ENCODE peak calls at places on chromosomes 7 and 10, in eight cellular contexts. One of them, this sample, is unnamed.

GRCh38 chr7:30321089-30321991 is 36.9 kb downstream of the ZNRF2 start:
- DNase-seq in 8988T: no peak
- DNase-seq in activated T-helper 1 cell treated with Interleukin-2 at 50 U/mL for 16 hours: no peak
- DNase-seq in aorta: no peak
- DNase-seq in activated CD4-positive, alpha-beta T cell treated with anti-CD3 and anti-CD28 coated beads, Interleukin-2, amount 50 U/mL, for 48 hours: no peak
- DNase-seq in tibial nerve: no peak
- DNase-seq in NCI-H1092 treated with DMSO at 0.1 percent for 48 hours: peak
- DNase-seq in central memory CD4-positive, alpha-beta T cell: peak
- DNase-seq in this sample: no peak

GRCh38 chr10:30379983-30380382 is 30.9 kb upstream of the MTPAP start:
- DNase-seq in 8988T: no peak
- DNase-seq in activated T-helper 1 cell treated with Interleukin-2 at 50 U/mL for 16 hours: no peak
- DNase-seq in aorta: no peak
- DNase-seq in activated CD4-positive, alpha-beta T cell treated with anti-CD3 and anti-CD28 coated beads, Interleukin-2, amount 50 U/mL, for 48 hours: no peak
- DNase-seq in tibial nerve: no peak
- DNase-seq in NCI-H1092 treated with DMSO at 0.1 percent for 48 hours: no peak
- DNase-seq in central memory CD4-positive, alpha-beta T cell: no peak
- DNase-seq in this sample: no peak

GRCh38 chr7:116334555-116334954 is 124.2 kb downstream of the TES start:
- DNase-seq in 8988T: no peak
- DNase-seq in activated T-helper 1 cell treated with Interleukin-2 at 50 U/mL for 16 hours: no peak
- DNase-seq in aorta: no peak
- DNase-seq in activated CD4-positive, alpha-beta T cell treated with anti-CD3 and anti-CD28 coated beads, Interleukin-2, amount 50 U/mL, for 48 hours: no peak
- DNase-seq in tibial nerve: no peak
- DNase-seq in NCI-H1092 treated with DMSO at 0.1 percent for 48 hours: no peak
- DNase-seq in central memory CD4-positive, alpha-beta T cell: no peak
- DNase-seq in this sample: no peak

GRCh38 chr7:91348686-91349085 is 84.5 kb downstream of the FZD1 start:
- DNase-seq in 8988T: no peak
- DNase-seq in activated T-helper 1 cell treated with Interleukin-2 at 50 U/mL for 16 hours: no peak
- DNase-seq in aorta: no peak
- DNase-seq in activated CD4-positive, alpha-beta T cell treated with anti-CD3 and anti-CD28 coated beads, Interleukin-2, amount 50 U/mL, for 48 hours: no peak
- DNase-seq in tibial nerve: no peak
- DNase-seq in NCI-H1092 treated with DMSO at 0.1 percent for 48 hours: no peak
- DNase-seq in central memory CD4-positive, alpha-beta T cell: no peak
- DNase-seq in this sample: no peak

GRCh38 chr7:32228601-32229000 is 158.4 kb upstream of the PDE1C start:
- DNase-seq in 8988T: no peak
- DNase-seq in activated T-helper 1 cell treated with Interleukin-2 at 50 U/mL for 16 hours: no peak
- DNase-seq in aorta: no peak
- DNase-seq in activated CD4-positive, alpha-beta T cell treated with anti-CD3 and anti-CD28 coated beads, Interleukin-2, amount 50 U/mL, for 48 hours: no peak
- DNase-seq in tibial nerve: no peak
- DNase-seq in NCI-H1092 treated with DMSO at 0.1 percent for 48 hours: no peak
- DNase-seq in central memory CD4-positive, alpha-beta T cell: no peak
- DNase-seq in this sample: no peak

GRCh38 chr10:56370217-56371113 is 9.4 kb upstream of the ZWINT start:
- DNase-seq in 8988T: no peak
- DNase-seq in activated T-helper 1 cell treated with Interleukin-2 at 50 U/mL for 16 hours: no peak
- DNase-seq in aorta: no peak
- DNase-seq in activated CD4-positive, alpha-beta T cell treated with anti-CD3 and anti-CD28 coated beads, Interleukin-2, amount 50 U/mL, for 48 hours: no peak
- DNase-seq in tibial nerve: no peak
- DNase-seq in NCI-H1092 treated with DMSO at 0.1 percent for 48 hours: no peak
- DNase-seq in central memory CD4-positive, alpha-beta T cell: no peak
- DNase-seq in this sample: no peak

GRCh38 chr7:68224041-68224534 is 1227.5 kb downstream of the TYW1 start:
- DNase-seq in 8988T: no peak
- DNase-seq in activated T-helper 1 cell treated with Interleukin-2 at 50 U/mL for 16 hours: no peak
- DNase-seq in aorta: no peak
- DNase-seq in activated CD4-positive, alpha-beta T cell treated with anti-CD3 and anti-CD28 coated beads, Interleukin-2, amount 50 U/mL, for 48 hours: no peak
- DNase-seq in tibial nerve: peak
- DNase-seq in NCI-H1092 treated with DMSO at 0.1 percent for 48 hours: peak
- DNase-seq in central memory CD4-positive, alpha-beta T cell: no peak
- DNase-seq in this sample: no peak

GRCh38 chr10:117609095-117609821 is 66.7 kb downstream of the EMX2 start:
- DNase-seq in 8988T: peak
- DNase-seq in activated T-helper 1 cell treated with Interleukin-2 at 50 U/mL for 16 hours: no peak
- DNase-seq in aorta: no peak
- DNase-seq in activated CD4-positive, alpha-beta T cell treated with anti-CD3 and anti-CD28 coated beads, Interleukin-2, amount 50 U/mL, for 48 hours: no peak
- DNase-seq in tibial nerve: peak
- DNase-seq in NCI-H1092 treated with DMSO at 0.1 percent for 48 hours: no peak
- DNase-seq in central memory CD4-positive, alpha-beta T cell: no peak
- DNase-seq in this sample: no peak

GRCh38 chr7:116311816-116312471 is 101.6 kb downstream of the TES start:
- DNase-seq in 8988T: no peak
- DNase-seq in activated T-helper 1 cell treated with Interleukin-2 at 50 U/mL for 16 hours: no peak
- DNase-seq in aorta: no peak
- DNase-seq in activated CD4-positive, alpha-beta T cell treated with anti-CD3 and anti-CD28 coated beads, Interleukin-2, amount 50 U/mL, for 48 hours: no peak
- DNase-seq in tibial nerve: no peak
- DNase-seq in NCI-H1092 treated with DMSO at 0.1 percent for 48 hours: no peak
- DNase-seq in central memory CD4-positive, alpha-beta T cell: no peak
- DNase-seq in this sample: no peak

GRCh38 chr10:12438914-12439692 is 89.8 kb downstream of the CAMK1D start:
- DNase-seq in 8988T: no peak
- DNase-seq in activated T-helper 1 cell treated with Interleukin-2 at 50 U/mL for 16 hours: no peak
- DNase-seq in aorta: no peak
- DNase-seq in activated CD4-positive, alpha-beta T cell treated with anti-CD3 and anti-CD28 coated beads, Interleukin-2, amount 50 U/mL, for 48 hours: no peak
- DNase-seq in tibial nerve: no peak
- DNase-seq in NCI-H1092 treated with DMSO at 0.1 percent for 48 hours: no peak
- DNase-seq in central memory CD4-positive, alpha-beta T cell: no peak
- DNase-seq in this sample: no peak

GRCh38 chr10:1574719-1575118 is 162.6 kb downstream of the ADARB2 start:
- DNase-seq in 8988T: no peak
- DNase-seq in activated T-helper 1 cell treated with Interleukin-2 at 50 U/mL for 16 hours: no peak
- DNase-seq in aorta: no peak
- DNase-seq in activated CD4-positive, alpha-beta T cell treated with anti-CD3 and anti-CD28 coated beads, Interleukin-2, amount 50 U/mL, for 48 hours: no peak
- DNase-seq in tibial nerve: no peak
- DNase-seq in NCI-H1092 treated with DMSO at 0.1 percent for 48 hours: no peak
- DNase-seq in central memory CD4-positive, alpha-beta T cell: no peak
- DNase-seq in this sample: no peak